ENCODE peak calls at places on chromosomes 5 and 9, in six cellular contexts. One of them, this sample, is unnamed.

GRCh38 chr5:155839251-155840037 is 487.5 kb upstream of the SGCD start:
- DNase-seq in B cell: no peak
- DNase-seq in KG1: no peak
- DNase-seq in OCI-LY7: peak; percentile 1
- DNase-seq in midbrain: no peak
- DNase-seq in sciatic nerve: no peak
- DNase-seq in this sample: no peak

GRCh38 chr5:52799358-52799982 is 11.8 kb downstream of the ITGA1 start:
- DNase-seq in B cell: no peak
- DNase-seq in KG1: no peak
- DNase-seq in OCI-LY7: no peak
- DNase-seq in midbrain: no peak
- DNase-seq in sciatic nerve: peak; percentile 63
- DNase-seq in this sample: no peak

GRCh38 chr5:179558912-179559279 is 8.5 kb downstream of the RUFY1 start:
- DNase-seq in B cell: no peak
- DNase-seq in KG1: no peak
- DNase-seq in OCI-LY7: no peak
- DNase-seq in midbrain: no peak
- DNase-seq in sciatic nerve: no peak
- DNase-seq in this sample: no peak

GRCh38 chr9:93013856-93014582 is 44.5 kb upstream of the SUSD3 start:
- DNase-seq in B cell: peak; percentile 18
- DNase-seq in KG1: no peak
- DNase-seq in OCI-LY7: no peak
- DNase-seq in midbrain: no peak
- DNase-seq in sciatic nerve: peak; percentile 19
- DNase-seq in this sample: no peak

GRCh38 chr5:155836404-155836803 is 490.6 kb upstream of the SGCD start:
- DNase-seq in B cell: no peak
- DNase-seq in KG1: no peak
- DNase-seq in OCI-LY7: no peak
- DNase-seq in midbrain: no peak
- DNase-seq in sciatic nerve: no peak
- DNase-seq in this sample: no peak

GRCh38 chr9:14524881-14525515 is 168.2 kb downstream of the ZDHHC21 start:
- DNase-seq in B cell: no peak
- DNase-seq in KG1: no peak
- DNase-seq in OCI-LY7: no peak
- DNase-seq in midbrain: no peak
- DNase-seq in sciatic nerve: no peak
- DNase-seq in this sample: no peak

GRCh38 chr5:153713913-153714312 is 223.4 kb downstream of the GRIA1 start:
- DNase-seq in B cell: no peak
- DNase-seq in KG1: no peak
- DNase-seq in OCI-LY7: no peak
- DNase-seq in midbrain: no peak
- DNase-seq in sciatic nerve: no peak
- DNase-seq in this sample: no peak

GRCh38 chr9:124779368-124780059 is 2.6 kb downstream of the OLFML2A start:
- DNase-seq in B cell: no peak
- DNase-seq in KG1: no peak
- DNase-seq in OCI-LY7: no peak
- DNase-seq in midbrain: no peak
- DNase-seq in sciatic nerve: peak; percentile 59
- DNase-seq in this sample: no peak

GRCh38 chr9:74496819-74497749 is at the start of gene RORB:
- DNase-seq in B cell: no peak
- DNase-seq in KG1: no peak
- DNase-seq in OCI-LY7: no peak
- DNase-seq in midbrain: peak; percentile 90
- DNase-seq in sciatic nerve: peak; percentile 73
- DNase-seq in this sample: no peak

GRCh38 chr5:66876266-66876807 is 280.1 kb downstream of the MAST4 start:
- DNase-seq in B cell: no peak
- DNase-seq in KG1: no peak
- DNase-seq in OCI-LY7: no peak
- DNase-seq in midbrain: no peak
- DNase-seq in sciatic nerve: no peak
- DNase-seq in this sample: no peak

GRCh38 chr5:37738057-37738691 is 101.7 kb downstream of the GDNF start:
- DNase-seq in B cell: no peak
- DNase-seq in KG1: no peak
- DNase-seq in OCI-LY7: no peak
- DNase-seq in midbrain: peak; percentile 10
- DNase-seq in sciatic nerve: no peak
- DNase-seq in this sample: peak; percentile 4

GRCh38 chr5:115520191-115520590 is 24.4 kb downstream of the FEM1C start:
- DNase-seq in B cell: no peak
- DNase-seq in KG1: no peak
- DNase-seq in OCI-LY7: no peak
- DNase-seq in midbrain: no peak
- DNase-seq in sciatic nerve: no peak
- DNase-seq in this sample: no peak

GRCh38 chr5:10563132-10563939 is 534 bp upstream of the ANKRD33B start:
- DNase-seq in B cell: peak; percentile 62
- DNase-seq in KG1: no peak
- DNase-seq in OCI-LY7: peak; percentile 48
- DNase-seq in midbrain: no peak
- DNase-seq in sciatic nerve: peak; percentile 78
- DNase-seq in this sample: no peak

GRCh38 chr5:170393235-170393634 is 4.1 kb upstream of the KCNMB1 start:
- DNase-seq in B cell: no peak
- DNase-seq in KG1: no peak
- DNase-seq in OCI-LY7: no peak
- DNase-seq in midbrain: no peak
- DNase-seq in sciatic nerve: no peak
- DNase-seq in this sample: no peak

GRCh38 chr9:134970719-134971118 is 53.0 kb upstream of the FCN1 start:
- DNase-seq in B cell: no peak
- DNase-seq in KG1: no peak
- DNase-seq in OCI-LY7: no peak
- DNase-seq in midbrain: no peak
- DNase-seq in sciatic nerve: peak; percentile 39
- DNase-seq in this sample: no peak

GRCh38 chr5:62346727-62347126 is 40.7 kb downstream of the KIF2A start:
- DNase-seq in B cell: no peak
- DNase-seq in KG1: no peak
- DNase-seq in OCI-LY7: no peak
- DNase-seq in midbrain: no peak
- DNase-seq in sciatic nerve: no peak
- DNase-seq in this sample: no peak